ENCODE peak calls at places on chromosomes 2 and 18, in four cellular contexts. L is NCI-H1436; X is activated naive CD8-positive, alpha-beta T cell treated with anti-CD3 and anti-CD28 coated beads, Interleukin-2, amount 10 ng/mL, durations not matched to agents 7 days and 5 days; N is NCI-H69. T is an unnamed sample.
A peak's percentile ranks its signal among the peaks of the same experiment; 100 is the strongest.

GRCh38 chr2:226911932-226912331 is 76.1 kb downstream of the RHBDD1 start:
- DNase-seq in L (no peak), X (no peak), N (no peak), T (no peak)

GRCh38 chr2:100320547-100321180 is 1.6 kb downstream of the LONRF2 start:
- DNase-seq in N (peak; percentile 42), L (no peak), X (no peak), T (peak; percentile 13)

GRCh38 chr2:187982668-187983067 is 309.0 kb upstream of the GULP1 start:
- DNase-seq in X (no peak), L (no peak), N (no peak), T (no peak)

GRCh38 chr18:63949068-63949737 is at the start of gene HMSD:
- DNase-seq in L (peak; percentile 67), X (peak; percentile 53), N (peak; percentile 96), T (peak; percentile 63)

GRCh38 chr2:24702800-24703199 is 90.4 kb downstream of the PTRHD1 start:
- DNase-seq in X (no peak), N (no peak), L (no peak), T (no peak)

GRCh38 chr2:61970807-61971556 is 65.5 kb downstream of the COMMD1 start:
- DNase-seq in L (no peak), N (peak; percentile 40), X (no peak), T (no peak)

GRCh38 chr18:45686892-45687611 is 36.9 kb upstream of the SLC14A1 start:
- DNase-seq in X (peak; percentile 79), L (no peak), N (peak; percentile 90), T (no peak)

GRCh38 chr2:108074945-108075344 is 88.6 kb downstream of the SLC5A7 start:
- DNase-seq in L (no peak), N (no peak), X (no peak), T (no peak)

GRCh38 chr2:128440666-128441340 is 122.1 kb upstream of the HS6ST1 start:
- DNase-seq in L (no peak), X (peak; percentile 13), N (peak; percentile 2), T (peak; percentile 5)